ENCODE peak calls at places on chromosomes 7 and 10, in seven cellular contexts. One of them, this sample, is unnamed.

GRCh38 chr10:29588640-29589421 is 45.9 kb downstream of the SVIL start:
- DNase-seq in fibroblast of lung: peak; percentile 34
- DNase-seq in HepG2: no peak
- DNase-seq in HCT116: no peak
- DNase-seq in stomach: no peak
- DNase-seq in body of pancreas: no peak
- DNase-seq in sigmoid colon: no peak
- DNase-seq in this sample: peak; percentile 55

GRCh38 chr10:131946321-131946751 is 35.4 kb downstream of the BNIP3 start:
- DNase-seq in fibroblast of lung: peak; percentile 90
- DNase-seq in HepG2: no peak
- DNase-seq in HCT116: no peak
- DNase-seq in stomach: no peak
- DNase-seq in body of pancreas: peak; percentile 74
- DNase-seq in sigmoid colon: peak; percentile 53
- DNase-seq in this sample: peak; percentile 69

GRCh38 chr7:151863386-151864079 is 13.4 kb downstream of the PRKAG2 start:
- DNase-seq in fibroblast of lung: no peak
- DNase-seq in HepG2: peak; percentile 50
- DNase-seq in HCT116: no peak
- DNase-seq in stomach: no peak
- DNase-seq in body of pancreas: peak; percentile 31
- DNase-seq in sigmoid colon: no peak
- DNase-seq in this sample: no peak

GRCh38 chr7:71972513-71972912 is 439.6 kb downstream of the CALN1 start:
- DNase-seq in fibroblast of lung: no peak
- DNase-seq in HepG2: no peak
- DNase-seq in HCT116: no peak
- DNase-seq in stomach: no peak
- DNase-seq in body of pancreas: no peak
- DNase-seq in sigmoid colon: no peak
- DNase-seq in this sample: no peak

GRCh38 chr10:94131885-94132284 is 138.2 kb downstream of the PLCE1 start:
- DNase-seq in fibroblast of lung: peak; percentile 65
- DNase-seq in HepG2: no peak
- DNase-seq in HCT116: no peak
- DNase-seq in stomach: no peak
- DNase-seq in body of pancreas: no peak
- DNase-seq in sigmoid colon: no peak
- DNase-seq in this sample: no peak

GRCh38 chr7:21167942-21168341 is 259.9 kb upstream of the SP4 start:
- DNase-seq in fibroblast of lung: no peak
- DNase-seq in HepG2: no peak
- DNase-seq in HCT116: no peak
- DNase-seq in stomach: no peak
- DNase-seq in body of pancreas: no peak
- DNase-seq in sigmoid colon: no peak
- DNase-seq in this sample: no peak

GRCh38 chr7:52273685-52274610 is 761.5 kb upstream of the POM121L12 start:
- DNase-seq in fibroblast of lung: no peak
- DNase-seq in HepG2: no peak
- DNase-seq in HCT116: no peak
- DNase-seq in stomach: no peak
- DNase-seq in body of pancreas: no peak
- DNase-seq in sigmoid colon: no peak
- DNase-seq in this sample: no peak

GRCh38 chr7:69365588-69366241 is 232.6 kb upstream of the AUTS2 start:
- DNase-seq in fibroblast of lung: peak; percentile 7
- DNase-seq in HepG2: no peak
- DNase-seq in HCT116: no peak
- DNase-seq in stomach: no peak
- DNase-seq in body of pancreas: no peak
- DNase-seq in sigmoid colon: no peak
- DNase-seq in this sample: no peak

GRCh38 chr10:79904671-79905321 is 44.1 kb downstream of the SFTPD start:
- DNase-seq in fibroblast of lung: peak; percentile 64
- DNase-seq in HepG2: no peak
- DNase-seq in HCT116: peak; percentile 27
- DNase-seq in stomach: peak; percentile 71
- DNase-seq in body of pancreas: peak; percentile 81
- DNase-seq in sigmoid colon: peak; percentile 84
- DNase-seq in this sample: peak; percentile 87

GRCh38 chr10:113320213-113320612 is 232.6 kb upstream of the HABP2 start:
- DNase-seq in fibroblast of lung: no peak
- DNase-seq in HepG2: no peak
- DNase-seq in HCT116: no peak
- DNase-seq in stomach: no peak
- DNase-seq in body of pancreas: no peak
- DNase-seq in sigmoid colon: no peak
- DNase-seq in this sample: no peak

GRCh38 chr10:128025951-128026350 is 100.3 kb downstream of the MKI67 start:
- DNase-seq in fibroblast of lung: no peak
- DNase-seq in HepG2: no peak
- DNase-seq in HCT116: no peak
- DNase-seq in stomach: no peak
- DNase-seq in body of pancreas: peak; percentile 5
- DNase-seq in sigmoid colon: peak; percentile 42
- DNase-seq in this sample: no peak

GRCh38 chr7:70582921-70583895 is 548.7 kb upstream of the GALNT17 start:
- DNase-seq in fibroblast of lung: no peak
- DNase-seq in HepG2: no peak
- DNase-seq in HCT116: no peak
- DNase-seq in stomach: no peak
- DNase-seq in body of pancreas: no peak
- DNase-seq in sigmoid colon: no peak
- DNase-seq in this sample: no peak

GRCh38 chr10:46096909-46097575 is 51.0 kb upstream of the MSMB start:
- DNase-seq in fibroblast of lung: no peak
- DNase-seq in HepG2: peak; percentile 83
- DNase-seq in HCT116: no peak
- DNase-seq in stomach: no peak
- DNase-seq in body of pancreas: no peak
- DNase-seq in sigmoid colon: no peak
- DNase-seq in this sample: peak; percentile 59

GRCh38 chr10:2761311-2761710 is 306.0 kb upstream of the PFKP start:
- DNase-seq in fibroblast of lung: no peak
- DNase-seq in HepG2: no peak
- DNase-seq in HCT116: no peak
- DNase-seq in stomach: no peak
- DNase-seq in body of pancreas: no peak
- DNase-seq in sigmoid colon: no peak
- DNase-seq in this sample: no peak

GRCh38 chr7:77727936-77728701 is 31.9 kb downstream of the RSBN1L start:
- DNase-seq in fibroblast of lung: peak; percentile 37
- DNase-seq in HepG2: peak; percentile 15
- DNase-seq in HCT116: no peak
- DNase-seq in stomach: no peak
- DNase-seq in body of pancreas: no peak
- DNase-seq in sigmoid colon: no peak
- DNase-seq in this sample: no peak

DNA sequence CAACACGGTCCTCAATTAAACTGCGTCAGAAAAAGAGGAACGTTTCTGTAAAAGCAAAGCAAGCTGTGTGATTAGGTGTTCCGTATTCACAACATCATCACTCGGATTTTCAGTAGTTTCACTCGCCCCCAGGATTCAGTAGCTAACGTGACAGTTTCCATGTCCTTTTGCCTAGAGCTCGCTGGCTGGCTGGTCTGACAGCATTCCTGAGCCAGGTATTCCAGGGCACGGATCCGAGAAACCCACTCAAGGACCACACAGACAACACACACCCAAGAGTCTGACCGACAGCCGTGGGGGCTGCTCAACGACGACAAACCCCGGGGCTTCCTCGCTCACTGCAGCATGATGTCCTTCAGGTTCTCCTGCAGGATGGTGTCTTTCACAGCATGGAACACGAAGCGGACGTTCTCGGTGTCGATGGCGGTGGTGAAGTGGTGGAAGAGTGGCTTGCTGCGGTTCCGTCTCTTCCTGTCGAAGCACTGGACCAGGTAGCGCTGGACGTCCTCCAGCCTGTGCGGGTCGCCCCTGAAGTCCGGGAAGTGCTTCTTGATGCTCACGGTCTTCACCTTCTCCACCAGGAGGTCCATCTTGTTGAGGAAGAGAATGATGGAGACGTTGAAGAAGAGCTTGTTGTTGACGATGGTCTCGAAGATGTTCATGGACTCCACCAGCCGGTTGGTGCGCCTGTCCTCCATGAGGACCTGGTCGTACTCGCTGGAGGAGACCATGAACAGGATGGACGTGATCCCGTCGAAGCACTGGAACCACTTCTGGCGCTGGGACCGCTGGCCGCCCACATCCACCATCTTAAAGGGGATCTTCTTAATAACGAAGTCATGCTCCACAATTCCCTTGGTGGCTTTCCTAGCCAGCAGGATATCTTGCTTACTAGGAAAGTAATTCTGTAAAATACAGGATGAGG is 43.1 kb downstream of the AMZ1 start:
- DNase-seq in fibroblast of lung: no peak
- DNase-seq in HepG2: no peak
- DNase-seq in HCT116: no peak
- DNase-seq in stomach: peak; percentile 22
- DNase-seq in body of pancreas: no peak
- DNase-seq in sigmoid colon: peak; percentile 66
- DNase-seq in this sample: peak; percentile 54
- H3K27ac ChIP-seq in fibroblast of lung: no peak overlapping the region
- H3K27ac ChIP-seq in HepG2: no peak overlapping the region
- H3K27ac ChIP-seq in HCT116: no peak overlapping the region
- H3K27ac ChIP-seq in stomach: peak overlapping the region; percentile 28
- H3K27ac ChIP-seq in body of pancreas: no peak overlapping the region
- H3K27ac ChIP-seq in sigmoid colon: peak overlapping the region; percentile 82
- H3K27ac ChIP-seq in this sample: no peak overlapping the region

GRCh38 chr10:27865221-27865635 is 119.6 kb upstream of the MKX start:
- DNase-seq in fibroblast of lung: peak; percentile 43
- DNase-seq in HepG2: no peak
- DNase-seq in HCT116: peak; percentile 7
- DNase-seq in stomach: no peak
- DNase-seq in body of pancreas: no peak
- DNase-seq in sigmoid colon: no peak
- DNase-seq in this sample: no peak
- TF ChIP-seq CTCF in fibroblast of lung: peak; percentile 3
- TF ChIP-seq CTCF in HepG2: no peak
- TF ChIP-seq CTCF in HCT116: no peak
- TF ChIP-seq CTCF in stomach: no peak
- TF ChIP-seq CTCF in body of pancreas: no peak
- TF ChIP-seq CTCF in sigmoid colon: no peak
- TF ChIP-seq CTCF in this sample: no peak

GRCh38 chr10:117542706-117543244 is at the start of gene EMX2:
- DNase-seq in fibroblast of lung: no peak
- DNase-seq in HepG2: no peak
- DNase-seq in HCT116: no peak
- DNase-seq in stomach: no peak
- DNase-seq in body of pancreas: no peak
- DNase-seq in sigmoid colon: no peak
- DNase-seq in this sample: no peak
- H3K4me3 ChIP-seq in fibroblast of lung: no peak within 1 kb of the TSS
- H3K4me3 ChIP-seq in HepG2: no peak within 1 kb of the TSS
- H3K4me3 ChIP-seq in HCT116: no peak within 1 kb of the TSS
- H3K4me3 ChIP-seq in stomach: peak within 1 kb of the TSS; percentile 29
- H3K4me3 ChIP-seq in body of pancreas: peak within 1 kb of the TSS; percentile 12
- H3K4me3 ChIP-seq in sigmoid colon: peak within 1 kb of the TSS; percentile 30
- H3K4me3 ChIP-seq in this sample: peak within 1 kb of the TSS; percentile 63

GRCh38 chr10:53253221-53253620 is 480.6 kb upstream of the MBL2 start:
- DNase-seq in fibroblast of lung: no peak
- DNase-seq in HepG2: no peak
- DNase-seq in HCT116: no peak
- DNase-seq in stomach: no peak
- DNase-seq in body of pancreas: no peak
- DNase-seq in sigmoid colon: no peak
- DNase-seq in this sample: no peak

GRCh38 chr10:53260213-53260612 is 487.6 kb upstream of the MBL2 start:
- DNase-seq in fibroblast of lung: no peak
- DNase-seq in HepG2: no peak
- DNase-seq in HCT116: no peak
- DNase-seq in stomach: no peak
- DNase-seq in body of pancreas: no peak
- DNase-seq in sigmoid colon: no peak
- DNase-seq in this sample: no peak

GRCh38 chr10:53256623-53257022 is 484.0 kb upstream of the MBL2 start:
- DNase-seq in fibroblast of lung: no peak
- DNase-seq in HepG2: peak; percentile 29
- DNase-seq in HCT116: no peak
- DNase-seq in stomach: no peak
- DNase-seq in body of pancreas: no peak
- DNase-seq in sigmoid colon: no peak
- DNase-seq in this sample: no peak
- H3K27ac ChIP-seq in fibroblast of lung: no peak overlapping the region
- H3K27ac ChIP-seq in HepG2: no peak overlapping the region
- H3K27ac ChIP-seq in HCT116: no peak overlapping the region
- H3K27ac ChIP-seq in stomach: no peak overlapping the region
- H3K27ac ChIP-seq in body of pancreas: no peak overlapping the region
- H3K27ac ChIP-seq in sigmoid colon: no peak overlapping the region
- H3K27ac ChIP-seq in this sample: no peak overlapping the region

GRCh38 chr10:122140941-122141623 is 130.0 kb upstream of the BTBD16 start:
- DNase-seq in fibroblast of lung: peak; percentile 95
- DNase-seq in HepG2: peak; percentile 27
- DNase-seq in HCT116: peak; percentile 73
- DNase-seq in stomach: peak; percentile 67
- DNase-seq in body of pancreas: peak; percentile 76
- DNase-seq in sigmoid colon: peak; percentile 97
- DNase-seq in this sample: peak; percentile 98

GRCh38 chr10:122144199-122144598 is 126.9 kb upstream of the BTBD16 start:
- DNase-seq in fibroblast of lung: no peak
- DNase-seq in HepG2: no peak
- DNase-seq in HCT116: no peak
- DNase-seq in stomach: no peak
- DNase-seq in body of pancreas: no peak
- DNase-seq in sigmoid colon: no peak
- DNase-seq in this sample: no peak

GRCh38 chr10:122141821-122142651 is 129.1 kb upstream of the BTBD16 start:
- DNase-seq in fibroblast of lung: peak; percentile 54
- DNase-seq in HepG2: no peak
- DNase-seq in HCT116: no peak
- DNase-seq in stomach: no peak
- DNase-seq in body of pancreas: no peak
- DNase-seq in sigmoid colon: no peak
- DNase-seq in this sample: no peak

GRCh38 chr10:122143238-122143841 is 127.8 kb upstream of the BTBD16 start:
- DNase-seq in fibroblast of lung: no peak
- DNase-seq in HepG2: no peak
- DNase-seq in HCT116: no peak
- DNase-seq in stomach: no peak
- DNase-seq in body of pancreas: peak; percentile 41
- DNase-seq in sigmoid colon: no peak
- DNase-seq in this sample: no peak

GRCh38 chr10:122142652-122143237 is 128.4 kb upstream of the BTBD16 start:
- DNase-seq in fibroblast of lung: no peak
- DNase-seq in HepG2: no peak
- DNase-seq in HCT116: no peak
- DNase-seq in stomach: peak; percentile 43
- DNase-seq in body of pancreas: no peak
- DNase-seq in sigmoid colon: no peak
- DNase-seq in this sample: no peak
- TF ChIP-seq CTCF in fibroblast of lung: peak; percentile 93
- TF ChIP-seq CTCF in HepG2: peak; percentile 94
- TF ChIP-seq CTCF in HCT116: peak; percentile 100
- TF ChIP-seq CTCF in stomach: peak; percentile 93
- TF ChIP-seq CTCF in body of pancreas: peak; percentile 81
- TF ChIP-seq CTCF in sigmoid colon: peak; percentile 99
- TF ChIP-seq CTCF in this sample: peak; percentile 74

This sample was measured in coronary artery.